ENCODE peak calls at places on chromosomes 7 and 10, in nine cellular contexts. H is esophagus muscularis mucosa; R is stomach; U is cardiac muscle cell; E is IMR-90; I is pancreas; L is sigmoid colon; C is heart left ventricle; Y is CD4-positive, CD25-positive, alpha-beta regulatory T cell. G is an unnamed sample.

GRCh38 chr7:139647085-139647484 is 123.6 kb downstream of the CLEC2L start:
- DNase-seq in Y (no peak), I (no peak), U (no peak), R (no peak), E (no peak), L (no peak), C (no peak), H (no peak), G (no peak)

GRCh38 chr10:91493313-91493712 is 83.2 kb downstream of the HECTD2 start:
- DNase-seq in L (no peak), H (no peak), U (peak; percentile 19), R (no peak), C (no peak), Y (no peak), E (peak; percentile 63), I (no peak), G (no peak)

GRCh38 chr7:103905997-103906396 is 83.5 kb downstream of the RELN start:
- DNase-seq in I (no peak), C (no peak), U (no peak), H (no peak), R (no peak), E (no peak), L (no peak), Y (no peak), G (no peak)

GRCh38 chr10:23171232-23171876 is 20.8 kb upstream of the PTF1A start:
- DNase-seq in L (no peak), C (no peak), R (no peak), E (peak; percentile 32), Y (no peak), I (no peak), U (peak; percentile 84), H (no peak), G (no peak)

GRCh38 chr10:8130973-8131911 is 76.8 kb downstream of the GATA3 start:
- DNase-seq in H (no peak), R (no peak), C (no peak), Y (no peak), I (no peak), E (peak; percentile 15), L (no peak), U (no peak), G (no peak)

GRCh38 chr10:93072225-93072712 is 1.4 kb upstream of the CYP26A1 start:
- DNase-seq in H (no peak), U (no peak), I (no peak), C (no peak), Y (no peak), E (no peak), L (no peak), R (no peak), G (no peak)

GRCh38 chr7:42886129-42886528 is 25.7 kb downstream of the C7orf25 start:
- DNase-seq in C (no peak), L (no peak), E (no peak), I (no peak), Y (no peak), R (no peak), U (no peak), H (no peak), G (no peak)

GRCh38 chr10:100859204-100859763 is 53.5 kb upstream of the SLF2 start:
- DNase-seq in H (no peak), R (no peak), Y (no peak), E (no peak), L (no peak), C (no peak), U (no peak), I (no peak), G (no peak)

GRCh38 chr10:28946479-28946878 is 269.2 kb downstream of the BAMBI start:
- DNase-seq in U (no peak), C (no peak), I (no peak), L (no peak), Y (no peak), E (peak; percentile 79), H (no peak), R (no peak), G (no peak)

GRCh38 chr10:13877154-13877909 is 290.6 kb downstream of the PRPF18 start:
- DNase-seq in C (peak; percentile 43), Y (no peak), H (no peak), I (no peak), U (no peak), R (peak; percentile 43), L (peak; percentile 84), E (peak; percentile 57), G (no peak)

GRCh38 chr7:50628469-50629084 is 63.4 kb upstream of the DDC start:
- DNase-seq in U (peak; percentile 56), L (no peak), I (peak; percentile 13), E (no peak), C (no peak), Y (no peak), R (no peak), H (no peak), G (no peak)

GRCh38 chr7:1513657-1514095 is 9.5 kb upstream of the INTS1 start:
- DNase-seq in I (no peak), H (no peak), E (no peak), Y (no peak), L (no peak), R (no peak), U (peak; percentile 26), C (peak; percentile 85), G (no peak)

GRCh38 chr10:7485267-7485601 is 74.4 kb upstream of the SFMBT2 start:
- DNase-seq in U (no peak), E (no peak), L (no peak), C (no peak), H (no peak), R (no peak), I (no peak), Y (no peak), G (no peak)

GRCh38 chr7:36887235-36887634 is 162.9 kb upstream of the AOAH start:
- DNase-seq in Y (no peak), C (no peak), U (no peak), R (no peak), H (no peak), I (no peak), E (no peak), L (no peak), G (no peak)

GRCh38 chr7:52249741-52250140 is 785.7 kb upstream of the POM121L12 start:
- DNase-seq in Y (no peak), R (no peak), E (no peak), H (peak; percentile 45), U (no peak), C (no peak), L (no peak), I (no peak), G (no peak)

GRCh38 chr7:48837266-48837665 is 87.1 kb upstream of the CDC14C start:
- DNase-seq in I (no peak), L (no peak), U (peak; percentile 16), C (no peak), Y (no peak), R (no peak), E (no peak), H (no peak), G (no peak)
- H3K27ac ChIP-seq in I (no peak overlapping the region), L (no peak overlapping the region), U (no peak overlapping the region), C (no peak overlapping the region), Y (no peak overlapping the region), R (no peak overlapping the region), E (no peak overlapping the region), H (no peak overlapping the region), G (no peak overlapping the region)

GRCh38 chr10:5618829-5619228 is 47.6 kb downstream of the ASB13 start:
- DNase-seq in H (no peak), R (no peak), C (peak; percentile 31), Y (no peak), I (no peak), E (no peak), L (peak; percentile 87), U (no peak), G (no peak)
- H3K27ac ChIP-seq in H (peak overlapping the region; percentile 7), R (no peak overlapping the region), C (no peak overlapping the region), Y (no peak overlapping the region), I (no peak overlapping the region), E (no peak overlapping the region), L (no peak overlapping the region), U (no peak overlapping the region), G (no peak overlapping the region)

GRCh38 chr10:119246862-119247549 is 39.6 kb downstream of the GRK5 start:
- DNase-seq in C (no peak), I (no peak), Y (no peak), U (no peak), R (no peak), L (no peak), H (no peak), E (peak; percentile 97), G (no peak)
- H3K27ac ChIP-seq in C (peak overlapping the region; percentile 37), I (no peak overlapping the region), Y (no peak overlapping the region), U (no peak overlapping the region), R (peak overlapping the region; percentile 84), L (peak overlapping the region; percentile 74), H (peak overlapping the region; percentile 60), E (peak overlapping the region; percentile 95), G (no peak overlapping the region)

DNA sequence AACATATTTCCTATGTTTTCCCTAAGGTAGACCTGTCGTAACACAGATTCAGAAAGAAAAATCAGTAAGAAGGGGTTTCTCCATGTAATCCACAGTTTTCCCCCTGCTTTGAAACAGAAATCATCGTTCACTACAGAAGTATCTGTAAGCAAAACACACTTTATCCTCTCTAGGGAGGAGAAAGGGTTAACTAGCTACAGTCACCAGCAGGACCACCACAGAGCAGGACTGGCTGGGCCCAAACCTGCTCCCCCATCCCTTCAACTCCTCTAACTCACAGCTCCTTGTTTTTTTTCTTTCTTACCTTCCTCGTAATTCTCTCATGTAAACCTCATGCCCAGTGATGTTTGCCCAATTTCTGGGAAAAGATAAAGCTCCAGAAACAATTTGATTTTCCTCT is 167.7 kb downstream of the RAPGEF5 start:
- DNase-seq in U (no peak), E (no peak), R (no peak), I (no peak), Y (no peak), C (no peak), L (no peak), H (no peak), G (no peak)
- H3K27ac ChIP-seq in U (no peak overlapping the region), E (no peak overlapping the region), R (no peak overlapping the region), I (no peak overlapping the region), Y (no peak overlapping the region), C (no peak overlapping the region), L (no peak overlapping the region), H (no peak overlapping the region), G (peak overlapping the region; percentile 72)

GRCh38 chr7:66206116-66206908 is 1.2 kb downstream of the TPST1 start:
- DNase-seq in L (no peak), U (no peak), I (no peak), Y (no peak), C (no peak), E (no peak), H (no peak), R (no peak), G (no peak)
- H3K27ac ChIP-seq in L (peak overlapping the region; percentile 72), U (no peak overlapping the region), I (no peak overlapping the region), Y (no peak overlapping the region), C (peak overlapping the region; percentile 50), E (peak overlapping the region; percentile 43), H (peak overlapping the region; percentile 83), R (peak overlapping the region; percentile 87), G (peak overlapping the region; percentile 86)

DNA sequence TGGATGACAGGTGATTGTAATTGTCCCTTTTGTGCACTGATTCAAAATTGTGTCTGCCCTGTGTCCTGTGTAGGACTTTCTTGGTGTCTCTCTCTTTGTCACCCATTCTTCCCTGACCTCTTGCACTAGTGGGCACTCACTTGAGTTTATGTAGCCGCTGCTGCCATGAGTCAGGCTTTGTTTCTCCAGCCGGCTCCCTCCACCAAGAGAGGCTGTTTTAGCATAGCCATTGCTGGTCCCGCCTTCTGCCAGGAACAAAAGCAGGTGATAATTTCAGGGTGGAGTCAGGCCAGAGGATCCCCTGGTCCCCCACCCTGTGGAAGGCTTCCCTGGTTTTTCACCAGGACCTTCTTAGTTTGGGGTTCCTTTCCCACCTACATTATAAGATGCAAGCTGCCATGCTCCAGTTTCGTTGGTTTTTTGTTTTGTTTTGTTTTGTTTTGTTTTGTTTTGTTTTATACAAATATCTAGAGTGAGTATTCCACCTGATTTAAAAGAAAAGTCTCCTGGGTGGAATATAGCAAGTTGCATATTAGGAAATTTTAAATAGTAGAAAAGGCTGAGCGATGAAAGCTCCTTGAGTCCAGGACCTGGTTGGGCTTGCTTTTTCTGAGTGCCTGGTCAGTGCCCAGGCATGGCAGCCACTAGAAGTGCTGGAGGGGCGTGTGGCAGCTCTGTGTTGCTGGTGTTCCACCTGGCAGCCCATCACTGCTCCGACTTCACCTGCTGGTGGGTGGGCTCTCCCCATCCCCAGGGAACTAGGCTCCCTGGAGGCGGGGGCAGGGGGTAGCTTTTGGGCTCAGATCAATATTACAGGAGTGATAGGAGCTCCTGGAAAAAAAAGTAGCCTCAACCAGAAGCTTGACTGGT is 8.2 kb downstream of the COL17A1 start:
- DNase-seq in Y (no peak), R (no peak), C (no peak), L (no peak), E (no peak), I (no peak), H (no peak), U (no peak), G (no peak)
- H3K27ac ChIP-seq in Y (no peak overlapping the region), R (no peak overlapping the region), C (peak overlapping the region; percentile 56), L (no peak overlapping the region), E (no peak overlapping the region), I (no peak overlapping the region), H (no peak overlapping the region), U (no peak overlapping the region), G (peak overlapping the region; percentile 78)